ENCODE peak calls at places on chromosome 11, in five cellular contexts. G, W, N, M and F are unnamed samples.

GRCh38 chr11:23406131-23406819 is 546.0 kb upstream of the CCDC179 start:
- DNase-seq in G (no peak), W (no peak), N (no peak), M (no peak), F (no peak)

GRCh38 chr11:4697583-4697982 is at the start of gene OR51E2:
- DNase-seq in G (peak; percentile 37), W (no peak), N (no peak), M (no peak), F (no peak)

GRCh38 chr11:86931965-86932332 is 23.2 kb downstream of the FZD4 start:
- DNase-seq in G (peak; percentile 36), W (no peak), N (no peak), M (no peak), F (no peak)

GRCh38 chr11:134596404-134596803 is 184.4 kb upstream of the B3GAT1 start:
- DNase-seq in G (no peak), W (no peak), N (no peak), M (no peak), F (no peak)

GRCh38 chr11:12787847-12788246 is 113.6 kb downstream of the TEAD1 start:
- DNase-seq in G (peak; percentile 69), W (no peak), N (no peak), M (no peak), F (no peak)

GRCh38 chr11:120471131-120471530 is 40.4 kb upstream of the GRIK4 start:
- DNase-seq in G (peak; percentile 77), W (no peak), N (no peak), M (no peak), F (no peak)

GRCh38 chr11:2998073-2998850 is 6.1 kb upstream of the NAP1L4 start:
- DNase-seq in G (no peak), W (no peak), N (no peak), M (no peak), F (no peak)

GRCh38 chr11:4677948-4678347 is 19.7 kb downstream of the OR51E2 start:
- DNase-seq in G (no peak), W (no peak), N (no peak), M (no peak), F (no peak)

GRCh38 chr11:15720460-15720859 is 605.7 kb downstream of the INSC start:
- DNase-seq in G (no peak), W (no peak), N (no peak), M (no peak), F (no peak)

GRCh38 chr11:117931331-117931950 is 2.2 kb upstream of the TMPRSS13 start:
- DNase-seq in G (no peak), W (no peak), N (no peak), M (no peak), F (no peak)

GRCh38 chr11:74506823-74507222 is 13.3 kb upstream of the LIPT2 start:
- DNase-seq in G (no peak), W (no peak), N (no peak), M (no peak), F (no peak)

GRCh38 chr11:77752518-77752917 is 68.0 kb downstream of the RSF1 start:
- DNase-seq in G (no peak), W (no peak), N (peak; percentile 47), M (no peak), F (no peak)

GRCh38 chr11:24637520-24637919 is 140.7 kb downstream of the LUZP2 start:
- DNase-seq in G (no peak), W (no peak), N (no peak), M (no peak), F (no peak)

GRCh38 chr11:41403462-41403861 is 56.0 kb downstream of the LRRC4C start:
- DNase-seq in G (no peak), W (no peak), N (no peak), M (no peak), F (no peak)

GRCh38 chr11:61862714-61863547 is 28.4 kb downstream of the FADS3 start:
- DNase-seq in G (no peak), W (no peak), N (no peak), M (no peak), F (no peak)

GRCh38 chr11:75225794-75226193 is 14.8 kb upstream of the TPBGL start:
- DNase-seq in G (no peak), W (no peak), N (no peak), M (no peak), F (no peak)

GRCh38 chr11:27722945-27723344 is 22.7 kb upstream of the BDNF start:
- DNase-seq in G (peak; percentile 26), W (no peak), N (no peak), M (no peak), F (no peak)

GRCh38 chr11:66313321-66314185 is 3.3 kb downstream of the CD248 start:
- DNase-seq in G (peak; percentile 93), W (no peak), N (no peak), M (no peak), F (no peak)

GRCh38 chr11:75346912-75347647 is 4.4 kb downstream of the ARRB1 start:
- DNase-seq in G (no peak), W (no peak), N (no peak), M (no peak), F (no peak)

GRCh38 chr11:67501854-67502253 is 3.3 kb downstream of the PITPNM1 start:
- DNase-seq in G (no peak), W (no peak), N (no peak), M (no peak), F (no peak)

GRCh38 chr11:57458410-57459111 is 1.8 kb upstream of the RTN4RL2 start:
- DNase-seq in G (peak; percentile 71), W (peak; percentile 26), N (peak; percentile 46), M (peak; percentile 46), F (peak; percentile 63)

GRCh38 chr11:1559103-1559951 is 12.7 kb downstream of the DUSP8 start:
- DNase-seq in G (peak; percentile 94), W (no peak), N (peak; percentile 96), M (no peak), F (peak; percentile 25)

GRCh38 chr11:1556278-1557167 is 15.5 kb downstream of the DUSP8 start:
- DNase-seq in G (no peak), W (no peak), N (peak; percentile 10), M (no peak), F (no peak)

GRCh38 chr11:1560011-1560579 is 12.0 kb downstream of the DUSP8 start:
- DNase-seq in G (no peak), W (no peak), N (no peak), M (no peak), F (no peak)

GRCh38 chr11:1557168-1557884 is 14.7 kb downstream of the DUSP8 start:
- DNase-seq in G (no peak), W (no peak), N (no peak), M (no peak), F (peak; percentile 4)

DNA sequence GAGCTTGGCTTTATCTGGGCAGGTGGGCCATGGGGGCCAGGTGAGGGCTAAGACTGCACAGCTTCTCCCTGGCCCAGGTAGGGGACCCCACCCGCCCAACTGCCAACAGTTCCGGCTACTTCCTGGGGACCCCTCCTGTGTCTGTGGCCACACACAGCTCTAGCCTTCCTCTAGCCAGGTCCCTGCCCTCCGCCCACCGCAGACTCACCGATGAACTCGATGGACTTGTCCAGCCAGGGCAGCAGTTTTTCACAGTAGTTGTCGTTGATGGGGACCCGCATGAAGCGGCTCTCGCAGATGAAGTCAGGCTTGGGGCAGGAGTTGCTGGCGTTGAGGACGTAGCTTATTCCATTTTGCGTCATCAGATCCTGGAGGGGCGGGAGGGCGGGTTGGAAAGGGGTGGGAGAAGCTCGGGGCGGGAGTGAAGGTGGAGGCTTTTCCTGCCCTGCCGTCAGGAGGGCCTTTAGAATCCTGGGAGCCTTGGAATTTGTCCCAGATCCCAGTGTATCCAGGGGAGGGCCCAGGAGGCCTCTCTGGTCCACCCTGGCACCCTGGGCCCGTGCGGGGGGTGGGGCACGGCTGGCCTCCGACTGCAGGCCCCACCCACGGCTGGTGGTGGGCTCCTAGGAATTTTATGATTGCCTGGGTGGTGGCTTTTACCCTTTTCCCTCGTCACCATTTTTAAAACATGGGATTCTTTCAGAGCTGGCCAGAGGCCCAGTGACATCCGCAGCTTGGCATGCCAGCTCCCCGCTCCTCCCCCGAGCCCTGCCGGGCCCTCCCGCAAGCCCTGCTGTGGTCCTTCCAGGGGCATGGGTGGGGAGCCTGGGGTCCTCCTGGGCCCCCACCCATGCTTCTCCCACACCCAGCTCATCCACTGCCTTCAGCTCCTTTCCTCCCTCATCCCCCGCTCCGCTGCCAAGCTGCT is 13.9 kb downstream of the DUSP8 start:
- DNase-seq in G (peak; percentile 85), W (no peak), N (peak; percentile 76), M (no peak), F (no peak)
- H3K4me3 ChIP-seq in G (no peak overlapping the region), W (no peak overlapping the region), N (no peak overlapping the region), M (no peak overlapping the region), F (no peak overlapping the region)

GRCh38 chr11:123729602-123730001 is 11.9 kb downstream of the ZNF202 start:
- DNase-seq in G (no peak), W (no peak), N (no peak), M (no peak), F (no peak)
- H3K36me3 ChIP-seq in G (peaks cover 71% of the 10 kb centered on the region), W (peaks cover 66% of the 10 kb centered on the region), N (peaks cover 6% of the 10 kb centered on the region), M (peaks cover 36% of the 10 kb centered on the region), F (peaks cover 56% of the 10 kb centered on the region)

GRCh38 chr11:7892059-7892699 is 38.9 kb downstream of the OR10A6 start:
- DNase-seq in G (peak; percentile 76), W (no peak), N (no peak), M (peak; percentile 28), F (no peak)
- H3K4me3 ChIP-seq in G (peak overlapping the region; percentile 23), W (no peak overlapping the region), N (no peak overlapping the region), M (no peak overlapping the region), F (no peak overlapping the region)

GRCh38 chr11:18366286-18366685 is 28.1 kb upstream of the LDHA start:
- DNase-seq in G (no peak), W (no peak), N (no peak), M (no peak), F (no peak)

GRCh38 chr11:18367431-18367830 is 26.9 kb upstream of the LDHA start:
- DNase-seq in G (no peak), W (no peak), N (no peak), M (no peak), F (no peak)

GRCh38 chr11:18364495-18365047 is 29.8 kb upstream of the LDHA start:
- DNase-seq in G (no peak), W (no peak), N (no peak), M (no peak), F (no peak)

GRCh38 chr11:18368236-18368635 is 26.1 kb upstream of the LDHA start:
- DNase-seq in G (peak; percentile 42), W (no peak), N (no peak), M (no peak), F (no peak)

GRCh38 chr11:18365736-18366135 is 28.6 kb upstream of the LDHA start:
- DNase-seq in G (no peak), W (no peak), N (no peak), M (no peak), F (no peak)
- H3K36me3 ChIP-seq in G (peaks cover 60% of the 10 kb centered on the region), W (peaks cover 62% of the 10 kb centered on the region), N (no peaks in the 10 kb centered on the region), M (peaks cover 10% of the 10 kb centered on the region), F (peaks cover 32% of the 10 kb centered on the region)

DNA sequence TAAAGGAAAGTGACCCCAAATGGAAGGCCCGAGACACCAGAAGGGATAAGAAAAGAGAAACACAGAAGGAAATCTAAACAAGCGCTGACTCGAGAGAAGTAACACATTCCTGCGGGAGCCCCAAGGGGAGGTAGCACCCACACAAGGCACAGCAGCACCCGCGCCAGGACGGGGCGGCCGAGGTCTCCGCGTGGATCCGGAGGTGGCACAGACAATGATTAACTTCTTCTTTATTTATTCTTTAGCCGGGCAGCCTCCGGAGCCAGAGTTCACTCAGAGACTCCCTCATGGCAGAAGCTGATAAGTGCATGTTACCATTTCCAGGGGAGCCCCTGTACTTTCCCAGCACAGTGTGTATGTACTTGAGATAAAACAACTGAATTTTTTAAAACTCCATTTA is 5.1 kb downstream of the TOLLIP start:
- DNase-seq in G (no peak), W (no peak), N (no peak), M (no peak), F (no peak)
- H3K4me3 ChIP-seq in G (no peak overlapping the region), W (no peak overlapping the region), N (no peak overlapping the region), M (no peak overlapping the region), F (no peak overlapping the region)